ENCODE peak calls at places on chromosome 3, in five cellular contexts. A is testis, H is HCT116, F is Panc1, D is dorsolateral prefrontal cortex. V is an unnamed sample.

GRCh38 chr3:106829206-106829605 is 548.0 kb upstream of the CCDC54 start:
- DNase-seq in A (no peak), H (no peak), F (no peak), D (no peak), V (no peak)

GRCh38 chr3:15535757-15536156 is 14.3 kb upstream of the COLQ start:
- DNase-seq in A (no peak), H (no peak), F (no peak), D (no peak), V (no peak)

GRCh38 chr3:111572061-111572460 is 23.1 kb downstream of the ZBED2 start:
- DNase-seq in A (no peak), H (no peak), F (no peak), D (no peak), V (no peak)

GRCh38 chr3:45904931-45905330 is 18.6 kb downstream of the CCR9 start:
- DNase-seq in A (no peak), H (no peak), F (no peak), D (no peak), V (no peak)

GRCh38 chr3:106114220-106114619 is 245.4 kb upstream of the CBLB start:
- DNase-seq in A (no peak), H (no peak), F (no peak), D (no peak), V (no peak)

GRCh38 chr3:177262396-177262795 is 65.1 kb upstream of the TBL1XR1 start:
- DNase-seq in A (no peak), H (no peak), F (no peak), D (no peak), V (no peak)

GRCh38 chr3:155519081-155519480 is 225.6 kb upstream of the STRIT1 start:
- DNase-seq in A (no peak), H (no peak), F (no peak), D (no peak), V (no peak)

GRCh38 chr3:129422897-129423296 is 5.5 kb downstream of the EFCAB12 start:
- DNase-seq in A (no peak), H (no peak), F (no peak), D (no peak), V (no peak)

GRCh38 chr3:35829499-35829898 is 190.2 kb downstream of the ARPP21 start:
- DNase-seq in A (no peak), H (no peak), F (no peak), D (no peak), V (no peak)

GRCh38 chr3:106699093-106699492 is 678.1 kb upstream of the CCDC54 start:
- DNase-seq in A (no peak), H (no peak), F (no peak), D (no peak), V (peak; percentile 58)

GRCh38 chr3:37601832-37602231 is 259.8 kb upstream of the CTDSPL start:
- DNase-seq in A (no peak), H (no peak), F (no peak), D (no peak), V (no peak)

GRCh38 chr3:169666079-169666436 is 2.5 kb upstream of the MECOM start:
- DNase-seq in A (no peak), H (no peak), F (no peak), D (no peak), V (no peak)

GRCh38 chr3:13251166-13251892 is 168.8 kb downstream of the NUP210 start:
- DNase-seq in A (no peak), H (no peak), F (no peak), D (no peak), V (peak; percentile 6)

GRCh38 chr3:22245817-22246583 is 495.0 kb upstream of the ZNF385D start:
- DNase-seq in A (no peak), H (no peak), F (no peak), D (no peak), V (no peak)

GRCh38 chr3:81154611-81155143 is 606.8 kb downstream of the GBE1 start:
- DNase-seq in A (no peak), H (no peak), F (no peak), D (no peak), V (no peak)

GRCh38 chr3:185928532-185928931 is 9.3 kb downstream of the TRA2B start:
- DNase-seq in A (no peak), H (no peak), F (no peak), D (no peak), V (no peak)

GRCh38 chr3:167940241-167940640 is 155.5 kb downstream of the GOLIM4 start:
- DNase-seq in A (no peak), H (no peak), F (no peak), D (no peak), V (no peak)

DNA sequence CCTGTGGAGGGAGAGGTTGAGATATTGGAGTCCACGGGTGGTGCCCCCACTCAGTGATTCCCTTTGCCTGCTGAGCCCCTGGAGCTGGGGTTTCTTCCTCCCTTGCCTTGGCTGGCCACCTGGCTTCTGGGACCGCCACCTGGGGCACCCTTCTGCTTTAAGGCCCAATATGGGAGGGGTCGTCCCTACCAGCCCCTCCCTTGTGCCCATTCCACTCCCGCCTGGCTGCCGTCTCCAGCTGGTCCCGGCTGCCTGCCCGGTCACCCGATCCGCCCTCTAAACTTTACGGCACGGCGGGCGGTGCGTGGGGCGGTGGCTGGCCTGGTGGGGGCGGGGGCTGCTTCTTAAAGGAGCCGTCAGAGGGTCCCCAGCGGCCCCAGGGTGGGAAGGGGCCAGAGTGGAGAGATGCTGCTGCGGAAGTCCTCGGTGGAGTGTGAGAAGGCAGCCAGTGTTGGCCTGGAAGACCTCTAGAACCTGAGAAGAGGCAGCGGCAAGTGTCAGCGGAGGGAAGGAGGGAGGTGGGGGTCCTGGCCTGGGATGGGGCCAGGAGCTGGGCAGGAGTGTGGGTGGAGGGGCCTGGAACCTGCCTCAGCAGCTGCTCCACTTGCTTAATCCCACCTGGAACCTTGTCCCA is 1.6 kb upstream of the SEMA3B start:
- DNase-seq in A (peak; percentile 53), H (no peak), F (no peak), D (no peak), V (no peak)
- H3K4me3 ChIP-seq in A (peak overlapping the region; percentile 26), H (peak overlapping the region; percentile 56), F (no peak overlapping the region), D (peak overlapping the region; percentile 45), V (peak overlapping the region; percentile 37)

GRCh38 chr3:7800006-7800780 is 701.4 kb upstream of the LMCD1 start:
- DNase-seq in A (no peak), H (no peak), F (no peak), D (no peak), V (no peak)
- TF ChIP-seq CTCF in A (peak; percentile 13), H (peak; percentile 52), F (peak; percentile 8), D (peak; percentile 53), V (peak; percentile 37)

GRCh38 chr3:87997298-87997697 is 61.5 kb downstream of the CGGBP1 start:
- DNase-seq in A (no peak), H (no peak), F (no peak), D (no peak), V (no peak)
- H3K4me3 ChIP-seq in A (no peak overlapping the region), H (no peak overlapping the region), F (no peak overlapping the region), D (no peak overlapping the region), V (no peak overlapping the region)

GRCh38 chr3:134374791-134375541 is 719 bp upstream of the AMOTL2 start:
- DNase-seq in A (peak; percentile 55), H (no peak), F (no peak), D (no peak), V (peak; percentile 14)
- TF ChIP-seq CTCF in A (no peak), H (no peak), F (no peak), D (no peak), V (no peak)

GRCh38 chr3:184712248-184712559 is 340 bp upstream of the MAGEF1 start:
- DNase-seq in A (no peak), H (no peak), F (no peak), D (no peak), V (no peak)

GRCh38 chr3:184715943-184716651 is 4.2 kb upstream of the MAGEF1 start:
- DNase-seq in A (no peak), H (no peak), F (no peak), D (no peak), V (no peak)

GRCh38 chr3:184711366-184712247 is at the start of gene MAGEF1:
- DNase-seq in A (peak; percentile 85), H (peak; percentile 66), F (no peak), D (peak; percentile 81), V (peak; percentile 39)

GRCh38 chr3:184712579-184713355 is 903 bp upstream of the MAGEF1 start:
- DNase-seq in A (no peak), H (no peak), F (no peak), D (no peak), V (no peak)

GRCh38 chr3:184713521-184713920 is 1.7 kb upstream of the MAGEF1 start:
- DNase-seq in A (no peak), H (no peak), F (no peak), D (no peak), V (no peak)
- H3K4me3 ChIP-seq in A (no peak overlapping the region), H (no peak overlapping the region), F (no peak overlapping the region), D (no peak overlapping the region), V (no peak overlapping the region)

GRCh38 chr3:57755368-57756021 is 614 bp upstream of the SLMAP start:
- DNase-seq in A (peak; percentile 80), H (peak; percentile 68), F (no peak), D (peak; percentile 56), V (no peak)
- TF ChIP-seq CTCF in A (peak; percentile 26), H (peak; percentile 8), F (no peak), D (no peak), V (no peak)

DNA sequence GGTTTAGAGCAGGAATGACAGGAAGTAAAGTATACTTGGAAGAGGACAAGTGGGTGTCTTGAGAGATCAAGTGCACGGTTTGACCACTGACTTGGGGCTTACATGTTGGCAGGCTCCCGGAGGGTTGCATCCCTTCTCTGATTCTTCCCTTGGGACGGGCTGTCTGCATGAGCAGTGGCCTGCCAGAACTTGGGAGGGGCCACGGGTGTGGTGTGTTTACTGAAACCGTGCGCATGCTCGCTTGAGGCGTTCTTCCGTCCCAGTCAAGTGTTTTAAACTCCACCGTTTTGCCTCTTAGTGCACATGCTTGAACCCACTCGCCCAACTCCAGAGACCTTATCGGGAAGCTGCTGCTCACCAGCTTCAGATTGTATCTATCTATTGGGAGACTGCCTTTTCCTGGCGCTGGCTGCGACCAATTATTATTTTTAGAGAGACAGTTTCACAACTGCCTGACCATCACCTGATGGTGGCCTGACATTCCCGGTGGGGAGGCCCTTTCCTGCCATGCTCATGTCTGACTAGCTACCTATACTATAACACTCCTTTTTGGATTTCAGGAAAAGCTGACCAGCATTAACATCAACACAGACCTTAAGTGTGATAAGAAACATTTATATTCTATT is 14.9 kb upstream of the C3orf22 start:
- DNase-seq in A (no peak), H (no peak), F (no peak), D (no peak), V (no peak)
- H3K4me3 ChIP-seq in A (no peak overlapping the region), H (no peak overlapping the region), F (peak overlapping the region; percentile 44), D (no peak overlapping the region), V (no peak overlapping the region)

GRCh38 chr3:123584284-123584987 is 417 bp downstream of the HACD2 start:
- DNase-seq in A (peak; percentile 67), H (no peak), F (no peak), D (peak; percentile 70), V (no peak)
- TF ChIP-seq CTCF in A (no peak), H (no peak), F (peak; percentile 62), D (no peak), V (peak; percentile 33)

V was measured in LNCaP clone FGC.